ENCODE peak calls at places on chromosome 16, in seven cellular contexts. U is mesendoderm, C is IMR-90, G is H9, T is mesenchymal stem cell, A is neuronal stem cell, S is trophoblast cell. W is an unnamed sample.
A peak's percentile ranks its signal among the peaks of the same experiment; 100 is the strongest.

GRCh38 chr16:71230122-71230845 is at the start of gene HYDIN:
- DNase-seq in U (peak; percentile 97), C (peak; percentile 30), G (peak; percentile 95), T (peak; percentile 27), A (peak; percentile 88), S (peak; percentile 95), W (peak; percentile 61)

GRCh38 chr16:88383401-88384221 is 852 bp downstream of the ZNF469 start:
- DNase-seq in U (no peak), C (peak; percentile 63), G (no peak), T (peak; percentile 75), A (no peak), S (no peak), W (no peak)

GRCh38 chr16:88064011-88064888 is 113.0 kb downstream of the BANP start:
- DNase-seq in U (no peak), C (peak; percentile 5), G (no peak), T (no peak), A (no peak), S (no peak), W (no peak)

GRCh38 chr16:76345093-76345735 is 68.0 kb downstream of the CNTNAP4 start:
- DNase-seq in U (peak; percentile 59), C (no peak), G (no peak), T (peak; percentile 91), A (no peak), S (peak; percentile 5), W (no peak)

GRCh38 chr16:12628526-12628925 is 175.2 kb downstream of the CPPED1 start:
- DNase-seq in U (no peak), C (no peak), G (no peak), T (no peak), A (no peak), S (no peak), W (no peak)

GRCh38 chr16:88434746-88435145 is 18.3 kb upstream of the ZFPM1 start:
- DNase-seq in U (no peak), C (no peak), G (no peak), T (no peak), A (no peak), S (no peak), W (no peak)

GRCh38 chr16:50473375-50473945 is 74.7 kb upstream of the NKD1 start:
- DNase-seq in U (peak; percentile 31), C (no peak), G (no peak), T (no peak), A (no peak), S (no peak), W (no peak)

GRCh38 chr16:51762081-51762995 is 611.3 kb upstream of the SALL1 start:
- DNase-seq in U (peak; percentile 62), C (peak; percentile 70), G (peak; percentile 78), T (peak; percentile 82), A (peak; percentile 83), S (peak; percentile 31), W (peak; percentile 93)

DNA sequence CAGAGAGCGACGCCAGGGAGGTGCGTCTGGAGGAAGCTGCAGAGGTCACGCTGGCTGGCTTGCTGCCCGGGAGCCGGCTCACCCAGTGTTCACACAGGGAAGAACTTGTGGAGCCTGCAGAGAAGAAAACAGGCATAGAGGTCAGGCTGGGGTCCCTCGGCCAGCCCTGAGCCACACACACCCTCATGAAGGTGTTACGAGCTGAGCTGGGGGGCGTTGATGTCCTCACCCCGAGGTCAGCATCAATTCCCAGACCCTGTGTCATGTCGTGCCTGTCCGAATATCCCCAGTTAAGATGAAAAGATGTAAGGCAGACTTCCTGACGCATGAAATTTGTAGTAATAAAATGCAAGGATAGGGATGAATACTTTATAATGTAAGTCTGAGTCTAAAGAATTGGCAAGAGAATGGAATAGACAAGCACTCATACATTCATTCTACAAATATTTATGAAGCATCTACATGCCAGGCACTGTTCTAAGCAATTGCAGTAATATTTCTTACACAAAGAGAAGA is 77.1 kb downstream of the USP31 start:
- DNase-seq in U (no peak), C (peak; percentile 77), G (no peak), T (peak; percentile 9), A (no peak), S (peak; percentile 52), W (no peak)
- H3K18ac ChIP-seq in U (no peak overlapping the region), C (no peak overlapping the region), G (no peak overlapping the region), T (no peak overlapping the region), A (no peak overlapping the region), S (no peak overlapping the region), W (no peak overlapping the region)

GRCh38 chr16:85049864-85050263 is 22.3 kb downstream of the KIAA0513 start:
- DNase-seq in U (no peak), C (no peak), G (no peak), T (no peak), A (no peak), S (no peak), W (no peak)
- H3K4me1 ChIP-seq in U (no peaks in the 10 kb centered on the region), C (peaks cover 6% of the 10 kb centered on the region), G (no peaks in the 10 kb centered on the region), T (peaks cover 4% of the 10 kb centered on the region), A (peaks cover 4% of the 10 kb centered on the region), S (peaks cover 3% of the 10 kb centered on the region), W (peaks cover 2% of the 10 kb centered on the region)

GRCh38 chr16:89534147-89534788 is 26.1 kb downstream of the SPG7 start:
- DNase-seq in U (no peak), C (no peak), G (no peak), T (peak; percentile 52), A (no peak), S (no peak), W (no peak)
- H3K18ac ChIP-seq in U (no peak overlapping the region), C (no peak overlapping the region), G (no peak overlapping the region), T (no peak overlapping the region), A (no peak overlapping the region), S (no peak overlapping the region), W (no peak overlapping the region)

DNA sequence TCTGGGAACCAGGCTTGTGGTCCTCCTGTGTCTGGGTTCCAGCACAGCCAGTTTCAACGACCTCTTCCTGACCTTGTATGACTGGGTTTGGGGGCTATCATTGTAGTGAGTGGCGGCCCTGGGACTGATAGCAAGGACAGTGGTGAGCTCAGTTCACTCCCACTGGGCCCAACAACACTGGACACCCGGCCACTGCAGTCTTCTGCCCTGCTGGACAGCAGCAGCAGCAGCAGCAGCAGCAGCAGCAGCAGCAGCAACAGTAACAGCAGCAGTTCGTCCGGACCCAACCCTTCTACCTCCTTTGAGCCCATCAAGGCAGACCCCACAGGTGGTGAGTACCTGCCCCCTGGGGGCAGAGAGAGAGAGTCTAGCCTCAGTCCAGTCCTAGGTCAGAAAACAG is 3.3 kb upstream of the ELMO3 start:
- DNase-seq in U (no peak), C (no peak), G (no peak), T (no peak), A (no peak), S (no peak), W (no peak)
- H3K4me1 ChIP-seq in U (peaks cover 3% of the 10 kb centered on the region), C (peaks cover 11% of the 10 kb centered on the region), G (no peaks in the 10 kb centered on the region), T (peaks cover 31% of the 10 kb centered on the region), A (peaks cover 19% of the 10 kb centered on the region), S (peaks cover 34% of the 10 kb centered on the region), W (peaks cover 17% of the 10 kb centered on the region)

DNA sequence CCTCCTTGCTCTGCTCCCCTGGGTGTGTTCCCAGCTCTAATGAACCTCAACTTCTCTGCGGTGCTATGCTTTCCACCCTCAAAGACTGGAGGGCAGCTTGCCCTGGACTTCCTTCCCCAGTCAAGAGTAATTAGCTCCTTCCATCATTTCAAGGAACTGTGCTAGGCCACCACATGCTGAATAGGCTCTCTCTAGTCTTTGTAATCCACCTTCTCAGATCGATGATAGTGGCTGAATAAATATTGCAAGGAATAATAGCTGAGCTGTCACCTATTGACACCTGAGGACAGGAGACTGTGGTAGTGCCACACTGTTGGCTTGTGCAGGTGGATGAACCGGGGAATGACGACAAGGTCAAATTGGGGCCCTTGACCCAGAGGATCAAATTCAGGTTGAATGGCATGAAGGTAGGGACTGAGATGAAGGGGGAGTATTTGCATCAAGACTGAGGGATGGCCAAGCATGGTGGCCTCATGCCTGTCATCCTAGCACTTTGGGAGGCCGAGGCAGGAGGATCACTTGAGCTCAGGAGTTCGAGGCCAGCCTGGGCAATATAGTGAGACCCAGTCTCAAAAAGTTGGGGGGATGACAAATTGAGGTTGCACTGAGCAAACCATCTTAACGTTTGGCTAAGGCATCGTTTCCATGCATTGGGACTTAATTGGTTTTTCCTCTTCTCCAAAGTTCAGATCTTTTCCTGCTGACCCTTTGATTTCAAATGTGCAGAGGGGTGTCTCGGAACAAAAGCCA is 18.8 kb upstream of the SLC5A11 start:
- DNase-seq in U (no peak), C (no peak), G (no peak), T (no peak), A (no peak), S (no peak), W (no peak)
- H3K18ac ChIP-seq in U (no peak overlapping the region), C (no peak overlapping the region), G (no peak overlapping the region), T (no peak overlapping the region), A (no peak overlapping the region), S (no peak overlapping the region), W (no peak overlapping the region)

GRCh38 chr16:84390131-84390785 is 21.9 kb downstream of the ATP2C2 start:
- DNase-seq in U (peak; percentile 10), C (no peak), G (no peak), T (no peak), A (no peak), S (no peak), W (no peak)
- H3K4me1 ChIP-seq in U (no peaks in the 10 kb centered on the region), C (no peaks in the 10 kb centered on the region), G (no peaks in the 10 kb centered on the region), T (no peaks in the 10 kb centered on the region), A (no peaks in the 10 kb centered on the region), S (peaks cover 2% of the 10 kb centered on the region), W (peaks cover 4% of the 10 kb centered on the region)

GRCh38 chr16:19900590-19900989 is 15.9 kb upstream of the GPRC5B start:
- DNase-seq in U (no peak), C (no peak), G (no peak), T (no peak), A (no peak), S (no peak), W (no peak)

GRCh38 chr16:19898924-19899604 is 14.4 kb upstream of the GPRC5B start:
- DNase-seq in U (peak; percentile 79), C (peak; percentile 46), G (peak; percentile 71), T (peak; percentile 63), A (peak; percentile 69), S (peak; percentile 43), W (no peak)

GRCh38 chr16:19899605-19899955 is 14.9 kb upstream of the GPRC5B start:
- DNase-seq in U (no peak), C (no peak), G (no peak), T (no peak), A (no peak), S (no peak), W (no peak)

GRCh38 chr16:19898166-19898565 is 13.5 kb upstream of the GPRC5B start:
- DNase-seq in U (no peak), C (no peak), G (no peak), T (no peak), A (no peak), S (no peak), W (no peak)

GRCh38 chr16:19901164-19901563 is 16.5 kb upstream of the GPRC5B start:
- DNase-seq in U (no peak), C (no peak), G (no peak), T (no peak), A (no peak), S (no peak), W (no peak)
- H3K18ac ChIP-seq in U (no peak overlapping the region), C (no peak overlapping the region), G (no peak overlapping the region), T (no peak overlapping the region), A (no peak overlapping the region), S (no peak overlapping the region), W (no peak overlapping the region)

W was measured in H1.